ENCODE peak calls at places on chromosomes 2 and 18, in eight cellular contexts. J, P, Y, W, F, L, X and O are unnamed samples.

GRCh38 chr2:106624787-106625369 is 137.7 kb downstream of the CD8B2 start:
- DNase-seq in J (no peak), P (no peak), L (no peak), X (no peak), F (no peak), W (no peak), Y (no peak), O (no peak)

GRCh38 chr2:203453858-203454451 is 81.1 kb downstream of the RAPH1 start:
- DNase-seq in F (peak; percentile 37), P (peak; percentile 42), X (no peak), W (peak; percentile 21), L (peak; percentile 33), Y (no peak), J (peak; percentile 26), O (peak; percentile 11)

GRCh38 chr2:128784626-128785306 is 466.1 kb upstream of the HS6ST1 start:
- DNase-seq in F (no peak), X (no peak), W (no peak), J (no peak), L (no peak), P (no peak), Y (no peak), O (no peak)

GRCh38 chr2:140117371-140117770 is 1337.2 kb upstream of the NXPH2 start:
- DNase-seq in W (no peak), X (no peak), F (no peak), J (no peak), Y (no peak), L (no peak), P (no peak), O (peak; percentile 47)

GRCh38 chr2:96875498-96876035 is 5.7 kb upstream of the SEMA4C start:
- DNase-seq in X (no peak), J (no peak), F (no peak), P (no peak), L (no peak), Y (no peak), W (no peak), O (no peak)

GRCh38 chr2:233356546-233357308 is 2.4 kb downstream of the DGKD start:
- DNase-seq in Y (no peak), F (no peak), W (no peak), X (no peak), J (no peak), P (no peak), L (no peak), O (no peak)

GRCh38 chr18:8424917-8425725 is 184.1 kb upstream of the RAB12 start:
- DNase-seq in W (no peak), L (no peak), P (peak; percentile 60), X (no peak), Y (no peak), F (no peak), J (no peak), O (no peak)

GRCh38 chr2:11738589-11739436 is 7.6 kb upstream of the LPIN1 start:
- DNase-seq in X (peak; percentile 70), P (peak; percentile 54), L (peak; percentile 31), Y (no peak), F (peak; percentile 62), W (peak; percentile 21), J (no peak), O (no peak)

GRCh38 chr2:159091381-159091780 is 122.9 kb downstream of the TANC1 start:
- DNase-seq in Y (no peak), W (no peak), L (no peak), X (no peak), F (peak; percentile 30), J (no peak), P (peak; percentile 67), O (no peak)

GRCh38 chr2:121387591-121388325 is 102.8 kb upstream of the TFCP2L1 start:
- DNase-seq in X (no peak), J (no peak), F (no peak), L (no peak), P (no peak), Y (no peak), W (no peak), O (no peak)

GRCh38 chr2:103823847-103824246 is 1030.1 kb upstream of the POU3F3 start:
- DNase-seq in Y (no peak), F (peak; percentile 52), L (no peak), J (peak; percentile 82), X (no peak), W (no peak), P (no peak), O (no peak)

GRCh38 chr2:111072220-111072871 is 48.4 kb upstream of the BCL2L11 start:
- DNase-seq in L (no peak), W (no peak), P (peak; percentile 79), Y (no peak), J (no peak), X (no peak), F (no peak), O (peak; percentile 61)

GRCh38 chr2:152682663-152683062 is 34.6 kb downstream of the PRPF40A start:
- DNase-seq in W (no peak), Y (no peak), P (no peak), J (no peak), L (no peak), X (no peak), F (no peak), O (no peak)

GRCh38 chr2:73110622-73111299 is 2.0 kb downstream of the RAB11FIP5 start:
- DNase-seq in F (no peak), X (no peak), J (no peak), L (no peak), Y (no peak), P (no peak), W (no peak), O (no peak)

GRCh38 chr2:174711206-174711605 is 53.1 kb downstream of the CHRNA1 start:
- DNase-seq in F (no peak), W (no peak), Y (no peak), J (no peak), L (no peak), P (no peak), X (no peak), O (no peak)

GRCh38 chr2:72562451-72563153 is 263.2 kb downstream of the EXOC6B start:
- DNase-seq in Y (no peak), X (no peak), L (no peak), W (no peak), F (no peak), J (no peak), P (no peak), O (no peak)

GRCh38 chr2:239355139-239355538 is 45.7 kb downstream of the HDAC4 start:
- DNase-seq in P (no peak), X (no peak), F (no peak), J (no peak), L (no peak), W (no peak), Y (no peak), O (no peak)

GRCh38 chr18:1467461-1467964 is 562.8 kb downstream of the ADCYAP1 start:
- DNase-seq in F (no peak), W (no peak), P (no peak), X (no peak), L (no peak), J (no peak), Y (no peak), O (no peak)

GRCh38 chr18:45291616-45292612 is 323.4 kb upstream of the SLC14A2 start:
- DNase-seq in L (no peak), J (peak; percentile 48), F (no peak), X (no peak), W (no peak), P (peak; percentile 57), Y (no peak), O (no peak)

GRCh38 chr2:191302459-191303155 is 57.4 kb downstream of the MYO1B start:
- DNase-seq in Y (peak; percentile 15), X (no peak), P (no peak), F (peak; percentile 68), L (no peak), W (peak; percentile 14), J (no peak), O (no peak)

GRCh38 chr18:12032786-12033642 is 51.7 kb downstream of the IMPA2 start:
- DNase-seq in P (no peak), L (no peak), J (no peak), F (no peak), W (no peak), Y (no peak), X (peak; percentile 33), O (no peak)

GRCh38 chr2:120344991-120345975 is 653 bp upstream of the INHBB start:
- DNase-seq in X (no peak), F (no peak), W (peak; percentile 50), Y (peak; percentile 26), J (no peak), P (peak; percentile 38), L (no peak), O (no peak)

GRCh38 chr2:30225131-30225762 is 6.1 kb upstream of the LBH start:
- DNase-seq in L (peak; percentile 63), F (peak; percentile 53), Y (peak; percentile 31), J (no peak), W (peak; percentile 43), X (peak; percentile 74), P (peak; percentile 61), O (no peak)

GRCh38 chr2:118979177-118979861 is 37.3 kb downstream of the MARCO start:
- DNase-seq in W (no peak), F (no peak), Y (no peak), J (no peak), P (no peak), X (no peak), L (no peak), O (no peak)

GRCh38 chr18:13258792-13259385 is 40.3 kb downstream of the LDLRAD4 start:
- DNase-seq in W (no peak), Y (no peak), X (no peak), L (no peak), P (no peak), J (no peak), F (no peak), O (no peak)

GRCh38 chr2:138787053-138787666 is 7.0 kb upstream of the NXPH2 start:
- DNase-seq in J (peak; percentile 18), Y (no peak), L (peak; percentile 0), F (peak; percentile 45), X (no peak), W (no peak), P (peak; percentile 35), O (peak; percentile 66)

GRCh38 chr2:113175101-113175628 is 1.4 kb downstream of the PSD4 start:
- DNase-seq in W (peak; percentile 79), F (no peak), L (peak; percentile 77), J (no peak), P (no peak), X (peak; percentile 95), Y (peak; percentile 41), O (no peak)

GRCh38 chr2:938181-939005 is 12.3 kb upstream of the SNTG2 start:
- DNase-seq in Y (no peak), W (no peak), F (no peak), X (no peak), P (peak; percentile 80), L (no peak), J (no peak), O (no peak)

GRCh38 chr18:65336411-65336810 is 414.4 kb upstream of the CDH7 start:
- DNase-seq in F (no peak), J (no peak), L (no peak), P (no peak), Y (no peak), X (no peak), W (no peak), O (no peak)

GRCh38 chr2:216839626-216840132 is 20.2 kb downstream of the TNP1 start:
- DNase-seq in F (peak; percentile 81), L (no peak), J (no peak), P (no peak), W (no peak), Y (no peak), X (no peak), O (no peak)

GRCh38 chr2:113157108-113157896 is 16.5 kb upstream of the PSD4 start:
- DNase-seq in L (peak; percentile 53), Y (peak; percentile 60), J (peak; percentile 37), W (peak; percentile 71), F (peak; percentile 82), X (peak; percentile 67), P (no peak), O (no peak)

GRCh38 chr2:62576276-62576939 is 70.4 kb upstream of the TMEM17 start:
- DNase-seq in Y (no peak), X (no peak), W (no peak), F (no peak), P (no peak), L (no peak), J (no peak), O (no peak)

GRCh38 chr2:10009811-10010781 is 33.3 kb upstream of the KLF11 start:
- DNase-seq in L (no peak), J (no peak), Y (no peak), W (no peak), F (no peak), P (peak; percentile 32), X (no peak), O (no peak)

GRCh38 chr18:7812431-7813063 is 245.4 kb downstream of the PTPRM start:
- DNase-seq in W (no peak), Y (no peak), P (peak; percentile 73), L (no peak), J (no peak), F (no peak), X (no peak), O (no peak)